ENCODE peak calls at places on chromosomes 5 and 9, in nine cellular contexts. Z, N, K, A, Q, T, H, W and O are unnamed samples. For H3K27me3, the result is how much of the 10 kb centered on the place peaks cover.

GRCh38 chr9:71504636-71505035 is 263.7 kb downstream of the CEMIP2 start:
- DNase-seq in W (no peak), N (no peak), Z (no peak), T (no peak), Q (no peak), A (no peak), H (no peak), K (no peak), O (no peak)

GRCh38 chr9:125440411-125440810 is 178.8 kb downstream of the GAPVD1 start:
- DNase-seq in Z (no peak), H (no peak), T (no peak), K (no peak), N (no peak), A (no peak), W (no peak), Q (peak), O (no peak)

GRCh38 chr5:117633093-117633492 is 1058.5 kb upstream of the SEMA6A start:
- DNase-seq in K (no peak), W (no peak), Z (no peak), A (no peak), T (no peak), Q (no peak), H (no peak), N (no peak), O (no peak)

GRCh38 chr5:151257731-151258715 is 5.0 kb downstream of the GM2A start:
- DNase-seq in K (no peak), N (no peak), Q (no peak), A (no peak), W (no peak), Z (no peak), H (no peak), T (no peak), O (peak)

GRCh38 chr5:95969055-95969454 is 7.4 kb upstream of the ELL2 start:
- DNase-seq in K (no peak), A (no peak), Q (no peak), N (no peak), Z (no peak), W (no peak), H (no peak), T (no peak), O (no peak)

GRCh38 chr5:102879741-102880140 is 124.6 kb downstream of the PAM start:
- DNase-seq in T (no peak), N (no peak), Z (no peak), A (no peak), Q (no peak), W (no peak), H (no peak), K (no peak), O (no peak)

GRCh38 chr5:163846512-163846911 is 341.1 kb downstream of the MAT2B start:
- DNase-seq in T (no peak), W (no peak), A (no peak), K (no peak), N (no peak), H (peak), Q (no peak), Z (no peak), O (no peak)

GRCh38 chr9:79651251-79651795 is 79.6 kb downstream of the TLE4 start:
- DNase-seq in Q (no peak), H (no peak), N (no peak), Z (peak), W (no peak), T (no peak), A (no peak), K (no peak), O (peak)

GRCh38 chr5:109859537-109859936 is 169.8 kb downstream of the MAN2A1 start:
- DNase-seq in N (no peak), W (no peak), H (no peak), T (no peak), Z (no peak), K (no peak), A (no peak), Q (no peak), O (no peak)

GRCh38 chr5:139696167-139696893 is 48.2 kb downstream of the CXXC5 start:
- DNase-seq in A (no peak), K (peak), W (no peak), N (peak), Q (no peak), H (peak), T (no peak), Z (no peak), O (peak)

GRCh38 chr9:88796947-88797346 is 194.3 kb upstream of the S1PR3 start:
- DNase-seq in H (no peak), W (no peak), K (no peak), A (no peak), Q (no peak), N (no peak), T (no peak), Z (no peak), O (no peak)

GRCh38 chr5:74629326-74629725 is 11.2 kb downstream of the ENC1 start:
- DNase-seq in K (no peak), H (no peak), W (no peak), Z (no peak), Q (no peak), A (no peak), N (no peak), T (no peak), O (no peak)

GRCh38 chr9:20294351-20294750 is 327.9 kb downstream of the MLLT3 start:
- DNase-seq in Z (no peak), W (no peak), A (no peak), T (no peak), Q (no peak), N (no peak), K (no peak), H (no peak), O (no peak)

GRCh38 chr9:79395691-79396558 is 175.8 kb upstream of the TLE4 start:
- DNase-seq in N (no peak), Q (no peak), T (no peak), A (no peak), Z (no peak), H (no peak), W (no peak), K (no peak), O (no peak)

GRCh38 chr5:137146402-137146889 is 352.7 kb downstream of the SPOCK1 start:
- DNase-seq in Z (no peak), H (peak), Q (no peak), W (no peak), T (no peak), N (peak), A (peak), K (no peak), O (no peak)

GRCh38 chr9:35903049-35903448 is 3.0 kb upstream of the HRCT1 start:
- DNase-seq in Z (no peak), Q (peak), W (no peak), H (peak), N (no peak), T (peak), A (no peak), K (no peak), O (no peak)

GRCh38 chr5:179427032-179427675 is 81.9 kb upstream of the ADAMTS2 start:
- DNase-seq in N (no peak), W (no peak), Z (peak), T (no peak), A (no peak), K (no peak), Q (no peak), H (no peak), O (no peak)

GRCh38 chr5:16461782-16462181 is 3.8 kb downstream of the ZNF622 start:
- DNase-seq in H (peak), N (no peak), A (no peak), Z (no peak), W (no peak), K (no peak), Q (no peak), T (no peak), O (no peak)

GRCh38 chr5:103228056-103228455 is 30.5 kb upstream of the MACIR start:
- DNase-seq in A (no peak), K (no peak), Q (no peak), Z (no peak), H (no peak), N (no peak), W (no peak), T (no peak), O (no peak)

GRCh38 chr5:159936686-159937329 is 20.5 kb downstream of the ADRA1B start:
- DNase-seq in N (no peak), H (peak), A (peak), Z (no peak), W (no peak), K (no peak), Q (no peak), T (no peak), O (no peak)

GRCh38 chr5:53543401-53543800 is 17.0 kb upstream of the NDUFS4 start:
- DNase-seq in H (peak), A (no peak), K (no peak), W (no peak), T (no peak), Z (no peak), N (no peak), Q (no peak), O (no peak)

GRCh38 chr5:54646285-54647101 is 128.9 kb downstream of the SNX18 start:
- DNase-seq in K (no peak), Z (peak), H (peak), N (peak), T (peak), W (no peak), A (peak), Q (no peak), O (peak)

GRCh38 chr9:78707481-78707977 is 410.6 kb downstream of the PSAT1 start:
- DNase-seq in N (no peak), H (peak), K (no peak), Q (no peak), W (no peak), A (no peak), T (no peak), Z (no peak), O (no peak)

GRCh38 chr5:68331202-68332108 is 115.9 kb downstream of the PIK3R1 start:
- DNase-seq in H (peak), K (no peak), T (no peak), W (no peak), Z (no peak), A (no peak), Q (no peak), N (no peak), O (no peak)

GRCh38 chr9:10268500-10269485 is 344.0 kb downstream of the PTPRD start:
- DNase-seq in Q (no peak), Z (no peak), N (no peak), T (no peak), W (no peak), A (peak), K (no peak), H (peak), O (no peak)

GRCh38 chr9:108043585-108043984 is 554.0 kb upstream of the KLF4 start:
- DNase-seq in N (no peak), W (no peak), T (no peak), Z (no peak), A (no peak), K (no peak), H (peak), Q (no peak), O (no peak)

GRCh38 chr5:113527746-113528145 is 14.3 kb downstream of the YTHDC2 start:
- DNase-seq in T (no peak), N (no peak), K (no peak), Z (no peak), H (no peak), Q (no peak), W (no peak), A (no peak), O (no peak)

GRCh38 chr9:132787748-132788159 is 90.3 kb downstream of the AK8 start:
- DNase-seq in Q (no peak), A (no peak), T (no peak), W (no peak), Z (no peak), N (no peak), H (no peak), K (no peak), O (no peak)

GRCh38 chr9:133584559-133585476 is 24.4 kb downstream of the FAM163B start:
- DNase-seq in K (no peak), Z (peak), T (no peak), H (no peak), N (no peak), Q (peak), W (no peak), A (peak), O (no peak)

GRCh38 chr9:137159105-137160053 is 10.5 kb downstream of the LRRC26 start:
- DNase-seq in N (no peak), A (no peak), Q (no peak), T (no peak), Z (no peak), K (no peak), W (no peak), H (no peak), O (no peak)

GRCh38 chr9:137158625-137159024 is 11.2 kb downstream of the LRRC26 start:
- DNase-seq in K (no peak), W (no peak), Q (no peak), N (no peak), H (no peak), A (no peak), T (no peak), Z (no peak), O (no peak)

GRCh38 chr9:137160054-137160425 is 9.8 kb downstream of the LRRC26 start:
- DNase-seq in Q (no peak), N (no peak), A (no peak), Z (no peak), K (no peak), H (no peak), T (no peak), W (no peak), O (no peak)

GRCh38 chr9:137156567-137157375 is 13.1 kb downstream of the LRRC26 start:
- DNase-seq in N (no peak), H (peak), K (no peak), W (peak), Q (peak), A (peak), Z (peak), T (peak), O (no peak)

DNA sequence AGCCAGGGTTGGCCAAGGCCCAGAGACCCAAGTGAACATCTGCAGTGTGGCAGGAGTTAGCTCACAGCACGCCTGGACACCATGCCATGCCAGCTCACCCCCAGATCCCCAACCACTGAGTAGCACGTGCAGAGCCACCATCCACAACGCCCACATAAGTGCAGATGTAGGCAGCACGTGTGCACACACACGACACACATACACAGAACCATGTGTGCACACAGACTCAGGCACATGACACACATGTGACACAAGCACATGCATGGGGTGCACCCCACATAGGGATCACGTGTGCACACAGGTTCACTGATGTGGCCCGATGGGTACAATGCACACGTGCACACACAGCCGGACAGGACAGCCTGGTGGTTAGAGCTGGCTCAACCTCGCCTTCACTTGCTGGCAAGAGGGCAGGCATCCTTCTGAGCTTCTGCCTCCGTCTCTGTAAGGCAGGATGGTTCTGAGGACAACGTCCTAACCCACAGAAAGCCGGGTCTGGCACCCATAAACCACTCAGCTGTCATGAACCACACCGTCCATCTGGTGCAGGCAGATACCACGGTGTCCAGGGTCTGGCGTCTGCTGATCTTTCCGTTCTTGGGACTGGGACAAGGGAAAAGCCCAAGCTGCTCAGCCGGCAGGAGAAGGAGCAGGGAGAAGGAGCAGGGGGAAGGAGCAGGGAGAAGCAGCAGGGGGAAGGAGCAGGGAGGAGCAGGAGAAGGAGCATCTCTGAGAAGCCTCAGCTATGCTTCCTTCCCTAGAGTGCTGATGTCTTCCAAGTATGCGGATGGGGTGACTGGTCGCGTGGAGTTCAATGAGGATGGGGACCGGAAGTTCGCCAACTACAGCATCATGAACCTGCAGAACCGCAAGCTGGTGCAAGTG is 12.0 kb downstream of the LRRC26 start:
- DNase-seq in W (no peak), N (no peak), H (no peak), T (no peak), Z (no peak), Q (no peak), K (no peak), A (no peak), O (no peak)
- TF ChIP-seq CTCF in W (no peak), N (no peak), H (no peak), T (no peak), Z (no peak), Q (no peak), K (no peak), A (no peak), O (no peak)

DNA sequence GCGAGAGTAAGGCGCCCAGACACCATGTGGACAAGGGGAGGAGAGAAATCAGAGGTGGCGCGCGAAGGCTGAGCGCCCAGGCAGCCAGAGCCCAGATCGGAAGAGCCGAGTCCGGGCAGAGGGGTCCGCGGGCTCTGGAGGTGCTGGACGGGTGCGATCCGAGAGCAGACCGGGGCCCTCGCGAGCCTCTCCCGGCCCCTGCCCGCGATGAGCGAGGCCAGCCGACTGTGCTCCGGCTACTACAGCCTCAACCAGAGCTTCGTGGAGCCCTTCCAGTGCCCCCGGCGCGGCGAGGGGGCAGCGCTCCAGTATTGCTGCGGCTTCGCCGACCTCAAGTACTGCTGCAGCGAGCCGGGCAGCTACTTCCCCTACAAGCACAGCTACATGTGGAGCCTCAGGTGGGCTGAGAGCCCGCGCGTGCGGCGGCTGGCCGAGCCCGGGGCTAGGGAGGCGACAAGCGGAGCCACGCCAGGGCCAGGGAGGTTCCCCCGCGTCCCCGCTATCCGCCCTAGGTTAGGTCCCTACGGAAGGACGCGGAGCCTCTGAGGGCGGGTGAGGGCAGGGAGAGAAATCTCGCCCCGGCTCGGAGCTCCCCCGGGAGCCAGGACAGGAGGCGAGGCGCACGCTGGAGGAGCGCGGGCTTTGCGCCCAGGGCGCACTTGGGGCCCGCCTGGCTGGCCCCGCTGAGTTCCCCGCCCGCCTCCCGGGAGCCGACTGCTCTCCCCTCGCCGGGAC is at the start of gene SHISAL2B:
- DNase-seq in Q (peak), Z (no peak), K (peak), T (no peak), N (no peak), W (no peak), H (peak), A (peak), O (peak)
- H3K27me3 ChIP-seq in Q (half or more), Z (half or more), K (under half), T (under half), N (under half), W (under half), H (under half), A (under half), O (under half)

GRCh38 chr5:115599924-115600323 is 2.4 kb downstream of the TICAM2 start:
- DNase-seq in T (no peak), N (no peak), W (no peak), K (no peak), Z (no peak), A (no peak), Q (no peak), H (no peak), O (no peak)

GRCh38 chr5:115602585-115603125 is 376 bp upstream of the TICAM2 start:
- DNase-seq in H (no peak), Q (no peak), A (no peak), T (no peak), W (no peak), Z (no peak), K (no peak), N (no peak), O (no peak)

GRCh38 chr5:115599502-115599901 is 2.8 kb downstream of the TICAM2 start:
- DNase-seq in W (no peak), T (no peak), N (no peak), Q (peak), A (peak), H (peak), Z (no peak), K (no peak), O (peak)

GRCh38 chr5:115600771-115601170 is 1.5 kb downstream of the TICAM2 start:
- DNase-seq in H (peak), A (no peak), Q (no peak), K (no peak), W (no peak), T (no peak), Z (no peak), N (no peak), O (no peak)

GRCh38 chr5:115601709-115602584 is at the start of gene TICAM2:
- DNase-seq in A (peak), H (peak), W (peak), N (peak), Q (peak), T (peak), Z (peak), K (peak), O (peak)
- TF ChIP-seq CTCF in A (no peak), H (peak), W (peak), N (no peak), Q (peak), T (peak), Z (peak), K (peak), O (no peak)

GRCh38 chr5:51389582-51390463 is 6.6 kb downstream of the ISL1 start:
- DNase-seq in T (no peak), N (no peak), A (no peak), Z (no peak), H (no peak), W (no peak), K (no peak), Q (peak), O (no peak)
- H3K27me3 ChIP-seq in T (under half), N (under half), A (under half), Z (half or more), H (under half), W (half or more), K (under half), Q (under half), O (under half)